ENCODE peak calls at places on chromosomes 11 and 22, in seven cellular contexts. D is IMR-90, A is H9, Q is mesenchymal stem cell, J is neuronal stem cell, H is mesendoderm, I is H1. B is an unnamed sample.

GRCh38 chr11:115819014-115819413 is 314.8 kb upstream of the CADM1 start:
- DNase-seq in H (no peak), Q (peak), D (peak), I (no peak), A (no peak), J (no peak), B (no peak)

GRCh38 chr11:95058622-95059021 is 8.1 kb upstream of the SRSF8 start:
- DNase-seq in D (no peak), I (no peak), Q (no peak), A (no peak), H (no peak), J (no peak), B (no peak)

GRCh38 chr11:108617055-108617454 is 23.5 kb upstream of the EXPH5 start:
- DNase-seq in J (no peak), I (no peak), A (no peak), D (no peak), Q (no peak), H (peak), B (no peak)

GRCh38 chr11:12329797-12330196 is 47.6 kb upstream of the PARVA start:
- DNase-seq in A (no peak), I (no peak), D (no peak), H (no peak), Q (no peak), J (no peak), B (no peak)

GRCh38 chr11:9092846-9093778 is 1.7 kb upstream of the SCUBE2 start:
- DNase-seq in J (no peak), I (no peak), D (no peak), H (no peak), Q (no peak), A (no peak), B (no peak)

GRCh38 chr11:6319001-6319878 is 1.1 kb downstream of the CAVIN3 start:
- DNase-seq in I (no peak), Q (no peak), J (no peak), A (peak), H (peak), D (peak), B (peak)

GRCh38 chr11:67271548-67272284 is 5.4 kb downstream of the GRK2 start:
- DNase-seq in J (no peak), A (no peak), D (no peak), H (no peak), I (no peak), Q (no peak), B (peak)

GRCh38 chr11:23473782-23474181 is 613.5 kb upstream of the CCDC179 start:
- DNase-seq in A (no peak), I (no peak), Q (no peak), H (no peak), D (no peak), J (no peak), B (no peak)

GRCh38 chr11:101867951-101868350 is 46.9 kb upstream of the CEP126 start:
- DNase-seq in I (no peak), Q (no peak), A (no peak), J (no peak), H (no peak), D (peak), B (no peak)

GRCh38 chr11:94400839-94401772 is at the start of gene GPR83:
- DNase-seq in H (peak), Q (peak), A (peak), J (peak), I (no peak), D (peak), B (no peak)

GRCh38 chr11:80048513-80048912 is 607.7 kb upstream of the TENM4 start:
- DNase-seq in H (no peak), D (no peak), I (no peak), A (no peak), J (no peak), Q (no peak), B (no peak)

GRCh38 chr11:64342869-64343739 is 3.1 kb downstream of the CCDC88B start:
- DNase-seq in H (no peak), I (no peak), Q (no peak), J (no peak), D (no peak), A (peak), B (no peak)

GRCh38 chr11:106786251-106786650 is 232.0 kb downstream of the GUCY1A2 start:
- DNase-seq in D (no peak), I (no peak), H (no peak), J (no peak), A (no peak), Q (peak), B (no peak)

GRCh38 chr22:49197500-49197899 is 630.2 kb downstream of the BRD1 start:
- DNase-seq in Q (no peak), J (no peak), D (no peak), I (peak), A (peak), H (peak), B (no peak)

GRCh38 chr11:40166892-40167291 is 1292.6 kb downstream of the LRRC4C start:
- DNase-seq in Q (peak), H (no peak), J (no peak), I (no peak), D (no peak), A (no peak), B (no peak)

GRCh38 chr22:48511211-48511610 is 1316.5 kb downstream of the BRD1 start:
- DNase-seq in A (no peak), I (no peak), Q (no peak), D (no peak), H (no peak), J (no peak), B (no peak)

GRCh38 chr11:79080506-79080905 is 360.3 kb downstream of the TENM4 start:
- DNase-seq in D (peak), I (no peak), J (no peak), A (no peak), H (no peak), Q (no peak), B (no peak)

GRCh38 chr22:44382461-44383038 is 69.8 kb upstream of the SHISAL1 start:
- DNase-seq in H (no peak), Q (no peak), D (no peak), I (no peak), J (no peak), A (no peak), B (no peak)

GRCh38 chr11:122242731-122243130 is 126.7 kb upstream of the BLID start:
- DNase-seq in D (no peak), J (no peak), Q (no peak), A (no peak), I (no peak), H (no peak), B (no peak)

DNA sequence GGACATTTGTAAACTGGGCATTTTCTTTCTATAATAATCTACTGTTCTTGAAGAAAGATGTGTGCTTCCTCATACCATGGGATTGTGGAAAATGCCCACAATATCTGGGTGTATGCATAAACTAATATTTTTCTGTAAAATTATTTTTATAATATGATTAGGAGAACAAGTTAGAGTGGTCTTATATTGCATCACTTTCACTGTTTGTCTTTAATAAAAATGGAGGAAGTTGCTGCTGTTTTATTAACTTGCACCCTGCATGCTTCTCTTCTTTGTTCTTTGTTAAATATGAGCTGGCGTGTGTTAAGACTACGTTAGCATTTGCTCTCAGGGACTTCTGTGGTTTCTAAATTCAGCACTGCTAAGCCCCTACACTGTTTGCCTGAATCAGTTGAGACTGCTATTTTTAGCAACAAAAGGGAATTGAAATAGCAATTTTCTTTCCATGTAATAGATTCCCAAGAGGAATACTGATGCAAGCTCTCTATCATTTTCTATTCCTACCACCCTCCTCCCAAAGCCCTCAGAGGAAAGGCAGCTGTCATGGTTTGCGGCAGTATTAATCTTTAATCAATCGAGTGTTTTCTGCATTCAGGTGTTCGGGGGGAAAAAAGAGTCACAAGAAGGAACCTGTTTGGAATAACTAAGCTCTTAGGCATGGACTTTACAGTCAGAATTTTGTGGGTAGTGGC is 56.1 kb downstream of the HSD17B12 start:
- DNase-seq in I (no peak), A (no peak), D (peak), H (no peak), Q (peak), J (no peak), B (no peak)
- H3K18ac ChIP-seq in I (no peak), A (no peak), D (peak), H (no peak), Q (no peak), J (no peak), B (no peak)

GRCh38 chr11:10946072-10946471 is 88.2 kb upstream of the ZBED5 start:
- DNase-seq in D (no peak), H (no peak), I (no peak), A (no peak), Q (no peak), J (no peak), B (no peak)

GRCh38 chr11:10943968-10944367 is 86.1 kb upstream of the ZBED5 start:
- DNase-seq in H (no peak), J (no peak), D (no peak), I (no peak), A (no peak), Q (no peak), B (no peak)

GRCh38 chr11:10941429-10941828 is 83.6 kb upstream of the ZBED5 start:
- DNase-seq in A (no peak), Q (no peak), D (no peak), H (no peak), J (no peak), I (no peak), B (no peak)

GRCh38 chr11:10938650-10939387 is 81.0 kb upstream of the ZBED5 start:
- DNase-seq in J (no peak), Q (no peak), H (no peak), I (no peak), A (no peak), D (no peak), B (no peak)

GRCh38 chr11:10942621-10943020 is 84.8 kb upstream of the ZBED5 start:
- DNase-seq in H (no peak), D (no peak), A (no peak), Q (no peak), J (no peak), I (no peak), B (no peak)
- H3K4ac ChIP-seq in H (no peak), D (no peak), A (no peak), Q (no peak), J (no peak), I (no peak), B (no peak)

GRCh38 chr11:17599460-17599925 is 52.4 kb downstream of the OTOG start:
- DNase-seq in D (no peak), J (no peak), A (no peak), H (no peak), Q (no peak), I (no peak), B (no peak)
- H3K18ac ChIP-seq in D (no peak), J (no peak), A (no peak), H (no peak), Q (no peak), I (no peak), B (no peak)

DNA sequence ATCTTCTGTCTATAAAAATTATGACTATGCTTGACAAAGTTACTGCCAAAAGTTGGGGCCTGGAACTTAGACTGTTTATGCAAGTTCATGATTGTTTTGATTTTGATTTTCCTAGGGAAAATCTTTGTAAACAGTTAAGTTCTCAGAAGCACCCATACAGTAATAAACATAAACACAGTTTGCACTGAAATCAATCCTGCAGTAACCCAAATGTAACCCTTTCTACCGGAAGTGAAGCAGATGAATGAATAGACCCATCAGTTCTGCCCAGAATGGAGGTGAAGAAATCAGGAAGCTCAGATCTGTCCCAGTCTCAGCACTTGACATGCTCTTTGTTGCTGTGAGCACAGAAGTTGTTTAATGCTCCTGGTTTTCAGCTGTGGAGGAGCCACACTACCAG is 24.6 kb upstream of the C11orf96 start:
- DNase-seq in Q (peak), J (no peak), A (no peak), I (no peak), D (peak), H (no peak), B (no peak)
- H3K4ac ChIP-seq in Q (no peak), J (no peak), A (no peak), I (no peak), D (no peak), H (no peak), B (no peak)

DNA sequence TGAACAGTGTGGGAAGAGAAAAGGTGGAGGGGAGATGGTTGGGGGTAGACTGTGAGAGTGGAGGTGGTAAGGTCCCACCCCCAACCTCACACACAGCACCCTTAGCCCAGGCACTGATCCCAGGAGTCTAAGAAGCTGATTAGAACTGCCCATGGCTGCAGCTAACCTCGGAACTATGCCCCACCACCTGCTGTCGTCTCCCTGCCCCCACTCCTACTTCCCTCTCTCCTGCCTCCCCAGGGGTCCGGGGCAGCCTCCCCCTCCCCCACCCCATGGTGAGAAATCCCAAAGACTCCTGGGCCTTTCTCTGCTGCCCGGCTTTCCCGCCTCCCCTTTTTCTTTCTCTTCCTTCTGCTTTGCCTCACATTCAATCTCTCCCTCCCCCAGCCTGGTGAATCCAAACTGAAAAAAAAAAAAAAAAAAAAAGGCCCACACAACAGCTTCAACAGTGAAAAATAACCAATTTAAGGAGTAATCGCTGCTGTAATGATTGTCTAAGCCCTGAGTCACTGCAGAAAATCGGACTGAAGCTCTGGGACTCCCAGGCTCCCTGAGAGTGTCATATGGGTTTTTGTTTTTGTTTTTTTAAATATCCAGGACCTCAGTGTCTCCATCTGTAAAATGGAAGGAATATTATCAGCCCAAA is 9.6 kb upstream of the TP53I11 start:
- DNase-seq in J (no peak), D (no peak), Q (no peak), H (no peak), I (no peak), A (no peak), B (no peak)
- H3K18ac ChIP-seq in J (peak), D (no peak), Q (no peak), H (no peak), I (peak), A (no peak), B (no peak)

B was measured in trophoblast cell.